ENCODE peak calls at places on chromosome 2, in nine cellular contexts. X, J, S, Q, P, V, C, G and Z are unnamed samples.

GRCh38 chr2:47250576-47251403 is 95.7 kb upstream of the STPG4 start:
- DNase-seq in S (no peak), Q (no peak), J (no peak), X (no peak), C (no peak), G (peak; percentile 68), P (no peak), V (no peak), Z (no peak)

GRCh38 chr2:164815071-164815793 is 26.4 kb downstream of the COBLL1 start:
- DNase-seq in J (no peak), G (no peak), P (no peak), C (no peak), X (no peak), S (no peak), V (no peak), Q (no peak), Z (no peak)

GRCh38 chr2:167192833-167193232 is 304.6 kb downstream of the XIRP2 start:
- DNase-seq in J (no peak), G (no peak), X (no peak), V (no peak), Q (no peak), S (peak; percentile 80), C (no peak), P (no peak), Z (no peak)

GRCh38 chr2:85161626-85161960 is 28.4 kb downstream of the TCF7L1 start:
- DNase-seq in X (no peak), J (no peak), S (peak; percentile 56), C (no peak), V (no peak), Q (no peak), P (no peak), G (no peak), Z (no peak)

GRCh38 chr2:156083707-156084494 is 248.6 kb downstream of the NR4A2 start:
- DNase-seq in C (peak; percentile 6), G (no peak), S (peak; percentile 2), P (no peak), X (peak; percentile 51), Q (no peak), J (no peak), V (no peak), Z (no peak)

GRCh38 chr2:27832396-27832795 is 57.8 kb downstream of the RBKS start:
- DNase-seq in S (peak; percentile 85), G (no peak), Q (no peak), X (no peak), V (no peak), C (no peak), P (no peak), J (no peak), Z (no peak)

GRCh38 chr2:26072925-26073768 is 39.3 kb downstream of the RAB10 start:
- DNase-seq in X (peak; percentile 58), S (peak; percentile 17), P (no peak), C (no peak), G (no peak), J (no peak), Q (no peak), V (no peak), Z (no peak)

GRCh38 chr2:145228506-145228905 is 708.6 kb upstream of the ZEB2 start:
- DNase-seq in V (no peak), P (no peak), X (no peak), S (peak; percentile 72), J (no peak), G (no peak), Q (no peak), C (no peak), Z (no peak)

GRCh38 chr2:41033127-41033526 is 581.2 kb upstream of the SLC8A1 start:
- DNase-seq in C (no peak), V (no peak), X (peak; percentile 56), Q (no peak), S (no peak), J (no peak), G (no peak), P (no peak), Z (no peak)

GRCh38 chr2:224958466-224958857 is 83.8 kb downstream of the DOCK10 start:
- DNase-seq in S (peak; percentile 65), J (no peak), V (no peak), Q (no peak), C (no peak), G (peak; percentile 4), X (no peak), P (no peak), Z (no peak)

GRCh38 chr2:61356958-61357350 is 113.9 kb downstream of the USP34 start:
- DNase-seq in P (no peak), X (no peak), G (no peak), J (no peak), S (peak; percentile 38), C (no peak), V (no peak), Q (no peak), Z (no peak)

GRCh38 chr2:218298314-218298875 is 6.1 kb upstream of the TMBIM1 start:
- DNase-seq in P (no peak), S (no peak), Q (no peak), G (no peak), C (no peak), J (no peak), V (no peak), X (no peak), Z (no peak)

GRCh38 chr2:219274392-219274921 is 4.7 kb upstream of the DNAJB2 start:
- DNase-seq in V (peak; percentile 39), J (peak; percentile 75), Q (no peak), X (peak; percentile 89), P (no peak), C (peak; percentile 68), G (peak; percentile 77), S (peak; percentile 97), Z (no peak)

GRCh38 chr2:109528811-109529501 is 84.8 kb downstream of the SEPTIN10 start:
- DNase-seq in V (no peak), G (no peak), S (no peak), P (no peak), Q (no peak), X (peak; percentile 28), C (no peak), J (no peak), Z (no peak)

GRCh38 chr2:45793998-45794720 is 142.7 kb downstream of the PRKCE start:
- DNase-seq in P (no peak), S (no peak), G (no peak), V (no peak), J (no peak), X (no peak), C (no peak), Q (no peak), Z (no peak)

GRCh38 chr2:121471571-121472464 is 58.9 kb upstream of the RNU4ATAC start:
- DNase-seq in G (no peak), S (peak; percentile 58), V (no peak), J (no peak), P (no peak), X (no peak), Q (no peak), C (no peak), Z (no peak)

GRCh38 chr2:96679843-96680242 is 37.3 kb downstream of the FER1L5 start:
- DNase-seq in G (no peak), S (no peak), X (no peak), V (peak; percentile 45), P (no peak), C (no peak), Q (no peak), J (no peak), Z (no peak)

GRCh38 chr2:120014231-120014990 is 1.5 kb downstream of the EPB41L5 start:
- DNase-seq in P (no peak), J (no peak), G (no peak), X (no peak), Q (no peak), C (no peak), S (peak; percentile 5), V (no peak), Z (no peak)

GRCh38 chr2:115568643-115569042 is 1126.2 kb downstream of the DPP10 start:
- DNase-seq in Q (no peak), X (no peak), V (no peak), J (no peak), C (no peak), G (no peak), S (no peak), P (no peak), Z (no peak)
- H3K9me3 ChIP-seq in Q (no peaks in the 10 kb centered on the region), X (no peaks in the 10 kb centered on the region), V (no peaks in the 10 kb centered on the region), J (no peaks in the 10 kb centered on the region), C (no peaks in the 10 kb centered on the region), G (no peaks in the 10 kb centered on the region), S (no peaks in the 10 kb centered on the region), P (no peaks in the 10 kb centered on the region), Z (no peaks in the 10 kb centered on the region)

DNA sequence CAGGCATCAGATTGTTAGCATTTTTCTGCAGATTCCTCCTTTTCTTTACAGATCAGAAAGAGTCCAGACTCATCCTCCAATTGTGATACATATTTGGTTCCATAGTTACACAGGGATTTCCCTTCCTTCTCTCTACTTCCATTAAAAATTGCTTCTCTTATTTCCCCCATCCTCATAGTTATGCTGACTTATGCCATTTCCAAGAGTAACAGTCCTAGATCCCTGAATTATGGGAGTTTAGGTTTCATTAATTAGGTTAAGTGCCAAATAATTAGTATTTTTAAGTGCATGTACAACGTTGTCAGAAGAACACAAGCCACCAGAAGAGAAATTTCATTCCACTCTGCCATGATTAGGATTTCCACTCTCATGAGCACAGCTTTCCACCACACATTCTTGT is 198.5 kb downstream of the BARD1 start:
- DNase-seq in S (no peak), G (no peak), V (no peak), C (no peak), X (no peak), Q (no peak), J (no peak), P (no peak), Z (no peak)
- H3K4me1 ChIP-seq in S (no peaks in the 10 kb centered on the region), G (no peaks in the 10 kb centered on the region), V (no peaks in the 10 kb centered on the region), C (no peaks in the 10 kb centered on the region), X (no peaks in the 10 kb centered on the region), Q (no peaks in the 10 kb centered on the region), J (no peaks in the 10 kb centered on the region), P (no peaks in the 10 kb centered on the region), Z (no peaks in the 10 kb centered on the region)

GRCh38 chr2:111042772-111043771 is 77.6 kb upstream of the BCL2L11 start:
- DNase-seq in G (no peak), Q (no peak), X (peak; percentile 28), P (no peak), J (no peak), V (no peak), S (no peak), C (no peak), Z (no peak)

GRCh38 chr2:111042261-111042660 is 78.5 kb upstream of the BCL2L11 start:
- DNase-seq in Q (no peak), X (peak; percentile 24), V (no peak), P (no peak), S (no peak), J (no peak), C (no peak), G (no peak), Z (no peak)

GRCh38 chr2:111044066-111044465 is 76.6 kb upstream of the BCL2L11 start:
- DNase-seq in Q (no peak), X (no peak), C (no peak), G (no peak), P (no peak), V (no peak), J (no peak), S (no peak), Z (no peak)

GRCh38 chr2:111039984-111040383 is 80.7 kb upstream of the BCL2L11 start:
- DNase-seq in J (no peak), Q (no peak), V (no peak), S (no peak), G (no peak), P (no peak), X (no peak), C (no peak), Z (no peak)

GRCh38 chr2:111041398-111042202 is 79.1 kb upstream of the BCL2L11 start:
- DNase-seq in C (no peak), Q (no peak), V (no peak), S (no peak), P (no peak), G (no peak), J (no peak), X (peak; percentile 33), Z (no peak)
- H3K27ac ChIP-seq in C (no peak overlapping the region), Q (no peak overlapping the region), V (no peak overlapping the region), S (no peak overlapping the region), P (no peak overlapping the region), G (no peak overlapping the region), J (no peak overlapping the region), X (no peak overlapping the region), Z (no peak overlapping the region)

GRCh38 chr2:179207047-179207446 is 57.6 kb downstream of the SESTD1 start:
- DNase-seq in V (no peak), S (no peak), X (no peak), Q (no peak), P (no peak), J (no peak), G (no peak), C (no peak), Z (no peak)
- H3K9me3 ChIP-seq in V (no peaks in the 10 kb centered on the region), S (peaks cover 5% of the 10 kb centered on the region), X (peaks cover 68% of the 10 kb centered on the region), Q (peaks cover 15% of the 10 kb centered on the region), P (no peaks in the 10 kb centered on the region), J (no peaks in the 10 kb centered on the region), G (no peaks in the 10 kb centered on the region), C (no peaks in the 10 kb centered on the region), Z (peaks cover 75% of the 10 kb centered on the region)